ENCODE peak calls at places on chromosomes 7 and 10, in four cellular contexts. H is coronary artery, C is cardiac muscle cell, A is ascending aorta. W is an unnamed sample.

GRCh38 chr7:149496642-149497391 is 792 bp downstream of the ZNF746 start:
- DNase-seq in H (no peak), C (peak), A (no peak), W (no peak)

GRCh38 chr7:5681979-5682546 is 99.4 kb downstream of the RNF216 start:
- DNase-seq in H (no peak), C (no peak), A (no peak), W (no peak)

GRCh38 chr7:143391462-143392404 is 10.6 kb downstream of the ZYX start:
- DNase-seq in H (peak), C (peak), A (peak), W (no peak)

GRCh38 chr7:135599471-135599870 is 41.8 kb downstream of the NUP205 start:
- DNase-seq in H (no peak), C (no peak), A (no peak), W (no peak)

GRCh38 chr10:120517196-120517595 is 60.2 kb downstream of the PLPP4 start:
- DNase-seq in H (no peak), C (no peak), A (no peak), W (no peak)

GRCh38 chr10:11057018-11057417 is 39.3 kb downstream of the CELF2 start:
- DNase-seq in H (no peak), C (no peak), A (no peak), W (no peak)

GRCh38 chr10:52568309-52568708 is 204.3 kb downstream of the MBL2 start:
- DNase-seq in H (no peak), C (no peak), A (no peak), W (no peak)

GRCh38 chr10:22816298-22816653 is 101.9 kb upstream of the PIP4K2A start:
- DNase-seq in H (no peak), C (peak), A (peak), W (no peak)

GRCh38 chr7:51286392-51286791 is 30.2 kb downstream of the COBL start:
- DNase-seq in H (no peak), C (no peak), A (no peak), W (no peak)

GRCh38 chr10:89669985-89670384 is 24.9 kb upstream of the PANK1 start:
- DNase-seq in H (no peak), C (no peak), A (no peak), W (no peak)

GRCh38 chr10:22693371-22693784 is 21.0 kb downstream of the PIP4K2A start:
- DNase-seq in H (no peak), C (peak), A (no peak), W (no peak)

GRCh38 chr7:17371656-17372524 is 73.4 kb downstream of the AHR start:
- DNase-seq in H (no peak), C (peak), A (no peak), W (no peak)

GRCh38 chr7:5643280-5643679 is 138.2 kb downstream of the RNF216 start:
- DNase-seq in H (no peak), C (peak), A (no peak), W (no peak)

GRCh38 chr10:25743832-25744231 is 190.2 kb upstream of the MYO3A start:
- DNase-seq in H (no peak), C (no peak), A (no peak), W (no peak)

GRCh38 chr7:158564648-158565005 is 23.0 kb downstream of the PTPRN2 start:
- DNase-seq in H (no peak), C (no peak), A (no peak), W (no peak)

GRCh38 chr10:86103391-86104101 is 263.0 kb downstream of the GRID1 start:
- DNase-seq in H (peak), C (no peak), A (no peak), W (no peak)

GRCh38 chr7:106126170-106126938 is 14.2 kb upstream of the SYPL1 start:
- DNase-seq in H (no peak), C (peak), A (no peak), W (no peak)

GRCh38 chr7:39271386-39271785 is 293.7 kb downstream of the POU6F2 start:
- DNase-seq in H (no peak), C (peak), A (no peak), W (peak)

GRCh38 chr10:127740596-127740995 is 3.6 kb downstream of the FOXI2 start:
- DNase-seq in H (no peak), C (no peak), A (no peak), W (no peak)

GRCh38 chr10:123926401-123927264 is 35.0 kb upstream of the CPXM2 start:
- DNase-seq in H (no peak), C (peak), A (no peak), W (no peak)

GRCh38 chr10:27359792-27360320 is 119.3 kb upstream of the ACBD5 start:
- DNase-seq in H (no peak), C (no peak), A (no peak), W (no peak)

GRCh38 chr7:10908600-10908999 is 65.1 kb upstream of the PHF14 start:
- DNase-seq in H (no peak), C (no peak), A (no peak), W (no peak)

GRCh38 chr10:95414016-95414830 is 123.4 kb upstream of the PDLIM1 start:
- DNase-seq in H (no peak), C (no peak), A (no peak), W (no peak)

GRCh38 chr10:96046546-96046945 is 3.2 kb downstream of the CCNJ start:
- DNase-seq in H (no peak), C (no peak), A (no peak), W (no peak)

GRCh38 chr10:89427629-89428028 is 13.3 kb downstream of the IFIT5 start:
- DNase-seq in H (no peak), C (peak), A (no peak), W (no peak)

GRCh38 chr7:151579642-151580041 is 59.9 kb upstream of the RHEB start:
- DNase-seq in H (no peak), C (peak), A (no peak), W (no peak)

GRCh38 chr7:81929386-81929785 is 159.5 kb upstream of the HGF start:
- DNase-seq in H (no peak), C (peak), A (no peak), W (no peak)

GRCh38 chr7:120436487-120437060 is 163.6 kb downstream of the KCND2 start:
- DNase-seq in H (no peak), C (no peak), A (no peak), W (no peak)

GRCh38 chr10:22666287-22667092 is 47.9 kb downstream of the PIP4K2A start:
- DNase-seq in H (no peak), C (peak), A (no peak), W (no peak)

GRCh38 chr7:151817315-151817690 is 59.6 kb downstream of the PRKAG2 start:
- DNase-seq in H (no peak), C (no peak), A (no peak), W (no peak)

GRCh38 chr7:155717010-155717744 is 72.7 kb downstream of the RBM33 start:
- DNase-seq in H (no peak), C (no peak), A (no peak), W (no peak)

GRCh38 chr7:77417801-77418200 is 1.7 kb upstream of the GSAP start:
- DNase-seq in H (no peak), C (no peak), A (no peak), W (no peak)

GRCh38 chr10:112953075-112953501 is 3.0 kb downstream of the TCF7L2 start:
- DNase-seq in H (no peak), C (peak), A (no peak), W (no peak)

GRCh38 chr10:114930320-114930719 is 7.7 kb upstream of the TRUB1 start:
- DNase-seq in H (no peak), C (no peak), A (no peak), W (no peak)

GRCh38 chr10:22637491-22637890 is 76.9 kb downstream of the PIP4K2A start:
- DNase-seq in H (no peak), C (no peak), A (no peak), W (no peak)

GRCh38 chr10:93071674-93072224 is 1.9 kb upstream of the CYP26A1 start:
- DNase-seq in H (no peak), C (no peak), A (no peak), W (no peak)

GRCh38 chr10:100829103-100829870 is 83.5 kb upstream of the SLF2 start:
- DNase-seq in H (no peak), C (no peak), A (no peak), W (no peak)

GRCh38 chr7:80732635-80733034 is 94.2 kb downstream of the CD36 start:
- DNase-seq in H (no peak), C (no peak), A (no peak), W (no peak)

GRCh38 chr10:114815751-114816150 is 5.8 kb upstream of the FHIP2A start:
- DNase-seq in H (no peak), C (no peak), A (no peak), W (no peak)

GRCh38 chr10:71268247-71268691 is 50.8 kb upstream of the SLC29A3 start:
- DNase-seq in H (no peak), C (peak), A (no peak), W (no peak)
- TF ChIP-seq CTCF in H (peak), C (peak), A (peak), W (no peak)

GRCh38 chr10:133157662-133158436 is 2.2 kb upstream of the KNDC1 start:
- DNase-seq in H (peak), C (no peak), A (no peak), W (peak)

GRCh38 chr10:133159611-133159949 is 439 bp upstream of the KNDC1 start:
- DNase-seq in H (no peak), C (no peak), A (no peak), W (peak)

GRCh38 chr10:133158437-133158755 is 1.6 kb upstream of the KNDC1 start:
- DNase-seq in H (no peak), C (no peak), A (no peak), W (no peak)

GRCh38 chr10:133159950-133160812 is at the start of gene KNDC1:
- DNase-seq in H (no peak), C (peak), A (no peak), W (peak)

GRCh38 chr10:133158756-133159610 is 1.0 kb upstream of the KNDC1 start:
- DNase-seq in H (peak), C (peak), A (no peak), W (peak)
- TF ChIP-seq CTCF in H (no peak), C (no peak), A (no peak), W (no peak)

DNA sequence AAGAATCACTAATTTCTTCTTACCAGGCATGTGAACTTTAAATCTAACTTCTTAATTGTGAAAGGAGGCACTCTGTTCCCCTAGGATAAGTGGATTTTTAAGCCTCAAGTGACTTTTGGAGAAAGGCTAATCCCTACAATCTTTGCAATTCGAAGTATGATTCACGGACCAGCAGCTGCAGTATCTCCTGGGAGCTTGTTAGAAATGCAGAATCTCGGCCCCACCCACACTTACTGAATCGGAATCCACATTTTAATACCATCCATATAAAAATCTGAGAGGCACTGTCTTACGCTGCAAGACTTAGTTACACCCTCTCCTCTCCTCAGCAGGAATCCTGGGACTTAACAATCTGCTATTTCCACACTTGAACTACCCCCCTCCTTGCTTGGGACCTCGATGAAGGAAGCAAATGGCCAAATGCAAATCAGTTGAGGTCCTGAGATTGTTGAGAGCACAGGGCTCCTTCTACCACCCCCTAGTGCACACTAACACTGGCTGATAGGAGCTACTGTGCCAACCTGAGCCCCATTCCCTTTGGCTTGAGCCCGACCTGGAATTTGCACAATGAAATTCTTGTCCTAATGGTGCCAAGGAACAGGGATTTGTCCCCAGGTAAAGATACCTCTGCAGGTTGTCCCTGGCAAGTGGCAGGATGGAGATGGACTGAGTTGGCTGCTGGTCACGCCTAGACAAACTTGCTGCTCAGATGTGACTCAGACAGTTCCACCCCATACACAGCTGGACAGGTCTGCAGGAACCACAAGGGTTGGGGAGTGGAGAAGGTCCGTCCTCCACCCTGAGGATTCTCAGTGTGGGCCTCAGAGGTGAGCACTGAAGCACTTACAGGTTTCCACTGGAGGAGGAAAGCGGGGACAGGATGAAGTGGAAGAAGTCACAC is 20.8 kb downstream of the ITPRIP start:
- DNase-seq in H (no peak), C (peak), A (no peak), W (no peak)
- TF ChIP-seq CTCF in H (no peak), C (no peak), A (no peak), W (no peak)

DNA sequence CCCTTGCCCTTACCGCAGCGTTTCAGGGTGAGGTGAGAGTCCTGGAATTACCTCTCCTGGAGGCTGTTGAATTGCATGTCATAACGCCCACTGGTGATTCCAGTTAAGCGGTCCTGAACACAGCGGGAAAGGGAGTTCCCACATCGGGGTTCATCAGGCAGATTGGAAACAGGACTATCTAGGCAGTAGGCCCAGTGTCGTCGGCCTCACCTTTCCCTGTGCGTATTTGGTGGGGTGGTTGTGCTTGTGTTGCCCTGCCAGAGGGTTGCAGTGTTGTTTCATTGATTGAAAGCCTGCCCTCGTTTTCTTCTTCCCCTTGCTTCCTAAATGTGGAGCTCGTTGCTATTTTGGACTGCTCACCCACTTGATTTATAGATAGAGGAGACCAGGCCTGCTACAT is 10.6 kb upstream of the SUN1 start:
- DNase-seq in H (no peak), C (no peak), A (no peak), W (no peak)
- TF ChIP-seq CTCF in H (no peak), C (no peak), A (no peak), W (no peak)

GRCh38 chr7:875476-876076 is 778 bp upstream of the GET4 start:
- DNase-seq in H (peak), C (no peak), A (no peak), W (no peak)

GRCh38 chr7:875051-875450 is 1.3 kb upstream of the GET4 start:
- DNase-seq in H (no peak), C (no peak), A (no peak), W (no peak)

GRCh38 chr7:876972-877311 is 588 bp downstream of the GET4 start:
- DNase-seq in H (peak), C (peak), A (no peak), W (no peak)

GRCh38 chr7:877312-878232 is 1.2 kb downstream of the GET4 start:
- DNase-seq in H (no peak), C (no peak), A (no peak), W (no peak)

DNA sequence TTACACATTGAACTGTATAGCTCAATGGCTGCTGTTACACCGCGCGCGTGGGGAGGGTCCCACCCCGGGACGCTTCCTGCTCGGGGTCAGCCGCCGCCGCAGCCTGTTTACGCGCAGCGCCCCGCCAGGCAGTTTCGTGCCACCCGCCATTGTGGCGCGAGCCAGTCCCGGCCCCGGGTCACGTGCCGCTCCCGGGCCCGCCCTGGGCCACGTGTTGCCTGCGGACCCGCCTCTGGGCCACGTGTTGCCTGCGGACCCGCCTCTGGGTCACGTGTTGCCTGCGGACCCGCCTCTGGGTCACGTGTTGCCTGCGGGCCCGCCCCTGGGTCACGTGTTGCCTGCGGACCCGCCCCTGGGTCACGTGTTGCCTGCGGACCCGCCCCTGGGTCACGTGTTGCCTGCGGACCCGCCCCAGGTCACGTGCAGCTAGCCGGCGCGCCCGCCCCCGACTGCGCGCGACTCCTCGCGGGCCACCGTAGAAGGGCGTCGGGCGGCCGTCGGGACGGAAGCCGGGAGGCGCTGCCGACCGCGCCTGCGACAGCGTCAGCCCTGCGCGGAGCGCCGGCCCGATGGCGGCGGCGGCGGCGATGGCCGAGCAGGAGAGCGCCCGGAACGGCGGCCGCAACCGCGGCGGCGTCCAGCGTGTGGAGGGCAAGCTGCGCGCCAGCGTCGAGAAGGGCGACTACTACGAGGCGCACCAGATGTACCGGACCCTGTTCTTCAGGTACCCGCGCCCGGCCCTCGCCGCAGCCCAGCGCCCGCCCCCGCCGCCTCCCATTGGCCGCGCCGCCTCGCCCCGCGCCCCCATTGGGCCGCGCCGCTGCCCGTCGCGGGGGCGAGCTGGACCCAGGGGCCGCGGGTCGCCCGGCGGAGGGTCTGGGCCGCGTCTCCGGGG is at the start of gene GET4:
- DNase-seq in H (peak), C (peak), A (peak), W (peak)
- TF ChIP-seq CTCF in H (no peak), C (peak), A (peak), W (no peak)

DNA sequence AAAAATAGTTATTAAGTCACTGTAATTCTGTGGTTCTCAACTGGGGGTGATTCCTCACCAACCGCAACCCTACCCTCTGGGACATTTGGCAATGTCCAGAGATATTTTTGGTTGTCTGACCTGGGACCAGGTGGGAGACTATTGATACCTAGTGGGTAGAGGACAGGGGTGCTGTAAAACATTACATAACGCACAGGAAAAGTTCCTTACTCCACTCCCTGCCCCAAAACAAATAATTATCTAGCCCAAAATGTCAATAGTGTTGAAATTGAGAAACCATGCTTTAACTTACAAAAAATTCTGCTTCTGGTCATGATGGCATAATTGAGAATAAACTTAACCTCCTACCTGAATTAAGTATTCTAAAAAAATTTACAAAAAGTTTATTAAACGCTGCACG is 177.7 kb upstream of the FEZF1 start:
- DNase-seq in H (no peak), C (no peak), A (no peak), W (no peak)
- TF ChIP-seq CTCF in H (no peak), C (no peak), A (no peak), W (no peak)

DNA sequence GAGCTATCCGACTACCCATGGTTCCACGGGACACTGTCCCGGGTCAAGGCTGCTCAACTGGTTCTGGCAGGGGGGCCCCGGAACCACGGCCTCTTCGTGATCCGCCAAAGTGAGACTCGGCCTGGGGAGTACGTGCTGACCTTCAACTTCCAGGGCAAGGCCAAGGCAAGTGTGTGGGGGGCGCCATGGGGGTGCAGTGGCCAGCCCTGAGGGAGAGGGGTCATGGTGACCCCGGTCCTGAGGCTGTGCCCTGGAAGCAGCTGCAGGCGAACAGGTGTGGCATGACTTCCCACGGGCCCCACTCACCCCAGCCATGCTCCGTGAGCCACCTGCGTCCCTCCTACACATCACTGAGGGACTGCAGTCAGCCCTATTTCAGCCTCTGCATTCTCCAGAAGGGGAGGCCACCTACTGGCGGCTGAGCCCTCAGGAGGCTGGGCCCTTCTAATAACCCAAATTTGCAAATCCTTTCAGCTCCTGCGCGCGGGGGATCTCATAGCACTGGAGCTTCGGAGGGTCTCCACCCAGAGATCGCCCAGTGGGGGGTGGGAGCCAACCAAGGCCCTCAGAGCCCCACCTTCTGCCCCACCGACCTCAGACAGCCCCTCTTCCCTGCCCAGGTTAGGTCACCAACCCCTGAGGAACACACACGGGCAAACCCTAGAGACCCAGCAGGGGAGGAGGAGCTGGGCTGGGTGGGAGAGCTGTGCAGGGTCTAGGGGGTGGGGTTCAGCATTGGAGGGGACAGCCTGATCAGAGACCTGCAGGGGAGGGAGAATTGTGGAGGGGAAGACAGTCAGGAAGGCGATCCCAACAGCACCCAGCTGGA is 30.8 kb downstream of the SH2B2 start:
- DNase-seq in H (no peak), C (no peak), A (no peak), W (no peak)
- TF ChIP-seq CTCF in H (no peak), C (peak), A (no peak), W (no peak)

GRCh38 chr7:1709900-1710299 is 39.8 kb downstream of the ELFN1 start:
- DNase-seq in H (no peak), C (no peak), A (no peak), W (no peak)
- TF ChIP-seq CTCF in H (no peak), C (peak), A (peak), W (no peak)